ENCODE peak calls at places on chromosome X, in seven cellular contexts. Y, W, B, F, C, R and T are unnamed samples.

GRCh38 chrX:111041018-111041462 is 55.0 kb upstream of the PAK3 start:
- DNase-seq in Y (no peak), B (no peak), F (no peak), C (no peak), W (no peak), R (peak), T (peak)

GRCh38 chrX:22314211-22314610 is 41.5 kb downstream of the CBLL2 start:
- DNase-seq in F (no peak), Y (no peak), W (no peak), C (no peak), R (no peak), B (no peak), T (no peak)

GRCh38 chrX:138756234-138756633 is 44.7 kb upstream of the FGF13 start:
- DNase-seq in F (no peak), W (no peak), Y (no peak), R (peak), C (peak), B (peak), T (no peak)

GRCh38 chrX:107736781-107737531 is 38.6 kb downstream of the TSC22D3 start:
- DNase-seq in W (no peak), R (no peak), C (peak), Y (no peak), F (no peak), B (peak), T (no peak)

GRCh38 chrX:22196151-22196550 is 76.6 kb upstream of the CBLL2 start:
- DNase-seq in B (no peak), Y (no peak), F (no peak), C (no peak), R (peak), W (no peak), T (peak)

GRCh38 chrX:3066555-3066954 is 25.3 kb downstream of the ARSF start:
- DNase-seq in Y (no peak), R (peak), B (peak), C (no peak), W (no peak), F (no peak), T (no peak)

GRCh38 chrX:153400146-153401132 is 711 bp downstream of the PNMA6E start:
- DNase-seq in R (no peak), W (no peak), Y (no peak), F (no peak), C (peak), B (peak), T (no peak)

GRCh38 chrX:11641368-11641767 is 24.4 kb downstream of the ARHGAP6 start:
- DNase-seq in Y (no peak), C (no peak), F (no peak), B (no peak), W (no peak), R (peak), T (no peak)

GRCh38 chrX:133783273-133783672 is 202.1 kb downstream of the GPC3 start:
- DNase-seq in W (no peak), B (no peak), Y (no peak), F (no peak), C (no peak), R (no peak), T (no peak)

GRCh38 chrX:100410901-100411801 is 1.1 kb upstream of the PCDH19 start:
- DNase-seq in C (peak), R (peak), Y (no peak), W (no peak), B (no peak), F (no peak), T (no peak)

GRCh38 chrX:2417205-2417604 is 83.6 kb downstream of the DHRSX start:
- DNase-seq in R (no peak), C (no peak), W (no peak), B (no peak), Y (no peak), F (no peak), T (no peak)

GRCh38 chrX:150841466-150842197 is 56.8 kb downstream of the CD99L2 start:
- DNase-seq in B (no peak), Y (no peak), C (no peak), W (no peak), F (no peak), R (peak), T (no peak)

GRCh38 chrX:49793686-49794085 is 35.4 kb upstream of the PAGE4 start:
- DNase-seq in C (no peak), B (no peak), Y (no peak), F (no peak), W (no peak), R (no peak), T (no peak)

GRCh38 chrX:105120460-105120859 is 100.0 kb downstream of the TEX13A start:
- DNase-seq in W (no peak), C (no peak), Y (no peak), F (no peak), R (no peak), B (no peak), T (no peak)

GRCh38 chrX:103608305-103608963 is 671 bp downstream of the TCEAL3 start:
- DNase-seq in R (peak), B (peak), F (no peak), Y (no peak), C (peak), W (no peak), T (no peak)

GRCh38 chrX:53316860-53317237 is 35.5 kb upstream of the IQSEC2 start:
- DNase-seq in F (no peak), C (no peak), B (no peak), R (no peak), Y (no peak), W (no peak), T (no peak)